ENCODE peak calls at places on chromosomes 1 and 21, in seven cellular contexts. One of them, this sample, is unnamed.

GRCh38 chr1:186298851-186299250 is 76.2 kb downstream of the TPR start:
- DNase-seq in HCT116: no peak
- DNase-seq in SK-N-SH: no peak
- DNase-seq in GM12878: no peak
- DNase-seq in HepG2: no peak
- DNase-seq in H1: no peak
- DNase-seq in K562: no peak
- DNase-seq in this sample: no peak

GRCh38 chr1:4594286-4594991 is 60.0 kb upstream of the AJAP1 start:
- DNase-seq in HCT116: no peak
- DNase-seq in SK-N-SH: no peak
- DNase-seq in GM12878: no peak
- DNase-seq in HepG2: no peak
- DNase-seq in H1: no peak
- DNase-seq in K562: no peak
- DNase-seq in this sample: no peak

GRCh38 chr1:227888404-227889046 is 59.2 kb downstream of the WNT9A start:
- DNase-seq in HCT116: no peak
- DNase-seq in SK-N-SH: peak
- DNase-seq in GM12878: no peak
- DNase-seq in HepG2: no peak
- DNase-seq in H1: no peak
- DNase-seq in K562: no peak
- DNase-seq in this sample: no peak

GRCh38 chr1:163168053-163168452 is 34.7 kb downstream of the RGS5 start:
- DNase-seq in HCT116: peak
- DNase-seq in SK-N-SH: no peak
- DNase-seq in GM12878: no peak
- DNase-seq in HepG2: no peak
- DNase-seq in H1: no peak
- DNase-seq in K562: no peak
- DNase-seq in this sample: peak

GRCh38 chr1:67355745-67356424 is 48.2 kb downstream of the IL12RB2 start:
- DNase-seq in HCT116: no peak
- DNase-seq in SK-N-SH: no peak
- DNase-seq in GM12878: no peak
- DNase-seq in HepG2: no peak
- DNase-seq in H1: no peak
- DNase-seq in K562: peak
- DNase-seq in this sample: no peak

GRCh38 chr1:23469372-23469982 is 14.5 kb downstream of the ASAP3 start:
- DNase-seq in HCT116: no peak
- DNase-seq in SK-N-SH: no peak
- DNase-seq in GM12878: no peak
- DNase-seq in HepG2: no peak
- DNase-seq in H1: no peak
- DNase-seq in K562: no peak
- DNase-seq in this sample: no peak

GRCh38 chr1:81071072-81071858 is 729.5 kb upstream of the ADGRL2 start:
- DNase-seq in HCT116: no peak
- DNase-seq in SK-N-SH: peak
- DNase-seq in GM12878: no peak
- DNase-seq in HepG2: no peak
- DNase-seq in H1: no peak
- DNase-seq in K562: no peak
- DNase-seq in this sample: no peak

GRCh38 chr1:184437306-184437705 is 50.5 kb downstream of the C1orf21 start:
- DNase-seq in HCT116: no peak
- DNase-seq in SK-N-SH: no peak
- DNase-seq in GM12878: no peak
- DNase-seq in HepG2: no peak
- DNase-seq in H1: no peak
- DNase-seq in K562: no peak
- DNase-seq in this sample: no peak

GRCh38 chr1:24526940-24527542 is 24.4 kb downstream of the RCAN3 start:
- DNase-seq in HCT116: peak
- DNase-seq in SK-N-SH: peak
- DNase-seq in GM12878: no peak
- DNase-seq in HepG2: no peak
- DNase-seq in H1: no peak
- DNase-seq in K562: peak
- DNase-seq in this sample: no peak

GRCh38 chr21:15037095-15037730 is 27.6 kb downstream of the NRIP1 start:
- DNase-seq in HCT116: no peak
- DNase-seq in SK-N-SH: no peak
- DNase-seq in GM12878: no peak
- DNase-seq in HepG2: no peak
- DNase-seq in H1: no peak
- DNase-seq in K562: no peak
- DNase-seq in this sample: no peak

GRCh38 chr21:34956416-34957316 is 92.4 kb downstream of the RUNX1 start:
- DNase-seq in HCT116: no peak
- DNase-seq in SK-N-SH: no peak
- DNase-seq in GM12878: no peak
- DNase-seq in HepG2: no peak
- DNase-seq in H1: no peak
- DNase-seq in K562: no peak
- DNase-seq in this sample: no peak

GRCh38 chr1:10867914-10868598 is 71.6 kb upstream of the CASZ1 start:
- DNase-seq in HCT116: no peak
- DNase-seq in SK-N-SH: peak
- DNase-seq in GM12878: no peak
- DNase-seq in HepG2: no peak
- DNase-seq in H1: no peak
- DNase-seq in K562: no peak
- DNase-seq in this sample: no peak

GRCh38 chr1:26156285-26157038 is 2.4 kb upstream of the FAM110D start:
- DNase-seq in HCT116: no peak
- DNase-seq in SK-N-SH: peak
- DNase-seq in GM12878: no peak
- DNase-seq in HepG2: no peak
- DNase-seq in H1: no peak
- DNase-seq in K562: peak
- DNase-seq in this sample: no peak

GRCh38 chr1:168301664-168302320 is 21.1 kb downstream of the TBX19 start:
- DNase-seq in HCT116: peak
- DNase-seq in SK-N-SH: no peak
- DNase-seq in GM12878: no peak
- DNase-seq in HepG2: peak
- DNase-seq in H1: peak
- DNase-seq in K562: no peak
- DNase-seq in this sample: no peak

GRCh38 chr1:40662864-40663263 is 2.6 kb downstream of the RIMS3 start:
- DNase-seq in HCT116: no peak
- DNase-seq in SK-N-SH: no peak
- DNase-seq in GM12878: no peak
- DNase-seq in HepG2: no peak
- DNase-seq in H1: no peak
- DNase-seq in K562: no peak
- DNase-seq in this sample: no peak

GRCh38 chr1:101451888-101452287 is 215.1 kb downstream of the S1PR1 start:
- DNase-seq in HCT116: no peak
- DNase-seq in SK-N-SH: no peak
- DNase-seq in GM12878: no peak
- DNase-seq in HepG2: no peak
- DNase-seq in H1: no peak
- DNase-seq in K562: no peak
- DNase-seq in this sample: no peak

DNA sequence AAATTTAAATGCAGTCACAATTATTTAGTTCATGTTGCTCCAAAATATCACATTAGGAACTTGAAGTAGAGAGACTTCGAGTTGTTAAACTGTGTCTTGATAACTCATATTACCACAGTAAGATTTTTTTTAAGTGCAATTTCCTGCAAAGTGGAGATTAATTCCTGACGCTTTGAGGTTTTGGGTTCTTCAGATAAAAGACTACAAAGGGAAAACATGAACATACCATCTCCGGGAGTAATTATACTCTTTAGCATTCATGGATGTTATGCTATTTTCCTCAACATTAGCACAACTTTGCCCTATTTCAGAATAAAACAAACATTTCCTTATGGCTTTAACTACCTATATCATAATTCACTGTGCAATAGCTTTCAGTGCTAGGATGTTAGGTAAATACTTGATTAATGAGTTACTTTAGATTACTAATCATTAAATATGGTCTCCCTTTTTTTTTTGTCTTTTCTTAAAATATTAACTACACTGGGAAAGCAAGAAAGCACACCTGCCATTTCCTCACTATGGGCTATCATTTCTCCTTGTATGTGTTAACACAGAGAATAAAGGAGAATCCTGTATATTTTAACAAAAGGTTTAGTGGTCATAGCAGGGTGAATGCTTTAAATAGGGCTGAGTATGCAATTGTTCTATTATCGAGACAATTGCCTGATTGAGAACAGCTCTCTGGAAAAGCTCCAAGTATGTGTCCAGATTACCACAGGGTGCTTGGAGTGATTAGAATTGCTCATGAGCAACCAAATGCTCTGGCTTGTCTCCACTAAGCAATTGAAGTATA is 252.5 kb upstream of the C1orf105 start:
- DNase-seq in HCT116: no peak
- DNase-seq in SK-N-SH: peak
- DNase-seq in GM12878: no peak
- DNase-seq in HepG2: no peak
- DNase-seq in H1: no peak
- DNase-seq in K562: no peak
- DNase-seq in this sample: no peak
- TF ChIP-seq SIN3A in HCT116: no peak
- TF ChIP-seq SIN3A in SK-N-SH: peak
- TF ChIP-seq SIN3A in GM12878: no peak
- TF ChIP-seq SIN3A in HepG2: no peak
- TF ChIP-seq SIN3A in H1: no peak
- TF ChIP-seq SIN3A in K562: no peak
- TF ChIP-seq SIN3A in this sample: no peak

GRCh38 chr21:31756787-31757186 is 24.9 kb upstream of the SCAF4 start:
- DNase-seq in HCT116: no peak
- DNase-seq in SK-N-SH: no peak
- DNase-seq in GM12878: no peak
- DNase-seq in HepG2: no peak
- DNase-seq in H1: no peak
- DNase-seq in K562: no peak
- DNase-seq in this sample: no peak
- TF ChIP-seq SIN3A in HCT116: no peak
- TF ChIP-seq SIN3A in SK-N-SH: no peak
- TF ChIP-seq SIN3A in GM12878: no peak
- TF ChIP-seq SIN3A in HepG2: no peak
- TF ChIP-seq SIN3A in H1: no peak
- TF ChIP-seq SIN3A in K562: no peak
- TF ChIP-seq SIN3A in this sample: no peak

GRCh38 chr1:5734996-5735395 is 257.2 kb downstream of the NPHP4 start:
- DNase-seq in HCT116: no peak
- DNase-seq in SK-N-SH: no peak
- DNase-seq in GM12878: no peak
- DNase-seq in HepG2: no peak
- DNase-seq in H1: no peak
- DNase-seq in K562: no peak
- DNase-seq in this sample: no peak
- TF ChIP-seq SIN3A in HCT116: no peak
- TF ChIP-seq SIN3A in SK-N-SH: no peak
- TF ChIP-seq SIN3A in GM12878: no peak
- TF ChIP-seq SIN3A in HepG2: no peak
- TF ChIP-seq SIN3A in H1: no peak
- TF ChIP-seq SIN3A in K562: no peak
- TF ChIP-seq SIN3A in this sample: no peak

GRCh38 chr1:7317888-7318287 is 453.2 kb upstream of the VAMP3 start:
- DNase-seq in HCT116: no peak
- DNase-seq in SK-N-SH: no peak
- DNase-seq in GM12878: no peak
- DNase-seq in HepG2: no peak
- DNase-seq in H1: no peak
- DNase-seq in K562: no peak
- DNase-seq in this sample: no peak

GRCh38 chr1:7313081-7313546 is 458.0 kb upstream of the VAMP3 start:
- DNase-seq in HCT116: no peak
- DNase-seq in SK-N-SH: peak
- DNase-seq in GM12878: no peak
- DNase-seq in HepG2: no peak
- DNase-seq in H1: no peak
- DNase-seq in K562: no peak
- DNase-seq in this sample: no peak

GRCh38 chr1:7315946-7316345 is 455.1 kb upstream of the VAMP3 start:
- DNase-seq in HCT116: no peak
- DNase-seq in SK-N-SH: no peak
- DNase-seq in GM12878: no peak
- DNase-seq in HepG2: no peak
- DNase-seq in H1: no peak
- DNase-seq in K562: no peak
- DNase-seq in this sample: no peak

GRCh38 chr1:7319196-7319595 is 451.9 kb upstream of the VAMP3 start:
- DNase-seq in HCT116: no peak
- DNase-seq in SK-N-SH: no peak
- DNase-seq in GM12878: no peak
- DNase-seq in HepG2: no peak
- DNase-seq in H1: no peak
- DNase-seq in K562: no peak
- DNase-seq in this sample: no peak

GRCh38 chr1:7315316-7315715 is 455.8 kb upstream of the VAMP3 start:
- DNase-seq in HCT116: no peak
- DNase-seq in SK-N-SH: no peak
- DNase-seq in GM12878: no peak
- DNase-seq in HepG2: no peak
- DNase-seq in H1: no peak
- DNase-seq in K562: no peak
- DNase-seq in this sample: no peak
- TF ChIP-seq SIN3A in HCT116: no peak
- TF ChIP-seq SIN3A in SK-N-SH: no peak
- TF ChIP-seq SIN3A in GM12878: no peak
- TF ChIP-seq SIN3A in HepG2: no peak
- TF ChIP-seq SIN3A in H1: no peak
- TF ChIP-seq SIN3A in K562: no peak
- TF ChIP-seq SIN3A in this sample: no peak

GRCh38 chr21:38771536-38771935 is 34.2 kb upstream of the ETS2 start:
- DNase-seq in HCT116: no peak
- DNase-seq in SK-N-SH: no peak
- DNase-seq in GM12878: no peak
- DNase-seq in HepG2: no peak
- DNase-seq in H1: no peak
- DNase-seq in K562: no peak
- DNase-seq in this sample: no peak
- TF ChIP-seq SIN3A in HCT116: no peak
- TF ChIP-seq SIN3A in SK-N-SH: no peak
- TF ChIP-seq SIN3A in GM12878: no peak
- TF ChIP-seq SIN3A in HepG2: no peak
- TF ChIP-seq SIN3A in H1: no peak
- TF ChIP-seq SIN3A in K562: no peak
- TF ChIP-seq SIN3A in this sample: no peak

This sample was measured in Panc1.